ENCODE peak calls at places on chromosomes 6 and 20, in five cellular contexts. O is Panc1, U is upper lobe of left lung, P is GM23338, R is K562. F is an unnamed sample.

GRCh38 chr6:45654673-45655072 is 276.9 kb upstream of the SUPT3H start:
- ATAC-seq in O (no peak), U (no peak), P (no peak), R (no peak), F (no peak)

GRCh38 chr20:22453244-22454080 is 130.9 kb downstream of the FOXA2 start:
- ATAC-seq in O (no peak), U (no peak), P (no peak), R (no peak), F (no peak)

GRCh38 chr6:10099648-10100047 is 315.2 kb downstream of the TFAP2A start:
- ATAC-seq in O (no peak), U (no peak), P (no peak), R (no peak), F (no peak)

GRCh38 chr6:40037271-40037670 is 103.0 kb upstream of the MOCS1 start:
- ATAC-seq in O (no peak), U (no peak), P (no peak), R (no peak), F (no peak)

GRCh38 chr6:2979819-2980464 is 8.6 kb upstream of the SERPINB6 start:
- ATAC-seq in O (peak), U (no peak), P (no peak), R (peak), F (no peak)

GRCh38 chr20:52427960-52428359 is 236.4 kb upstream of the ZFP64 start:
- ATAC-seq in O (no peak), U (no peak), P (no peak), R (no peak), F (no peak)

GRCh38 chr6:114096553-114097172 is 125.7 kb upstream of the HDAC2 start:
- ATAC-seq in O (no peak), U (no peak), P (no peak), R (peak), F (no peak)

GRCh38 chr6:29736563-29736962 is 13.3 kb downstream of the HLA-F start:
- ATAC-seq in O (no peak), U (no peak), P (no peak), R (no peak), F (no peak)

GRCh38 chr6:36130672-36131516 is 581 bp downstream of the MAPK13 start:
- ATAC-seq in O (peak), U (peak), P (peak), R (no peak), F (peak)

GRCh38 chr6:17869010-17869752 is 118.3 kb downstream of the KIF13A start:
- ATAC-seq in O (no peak), U (no peak), P (no peak), R (peak), F (no peak)

GRCh38 chr6:55108469-55109130 is 65.7 kb upstream of the HCRTR2 start:
- ATAC-seq in O (no peak), U (no peak), P (peak), R (no peak), F (no peak)

GRCh38 chr6:35360349-35361138 is 18.2 kb downstream of the PPARD start:
- ATAC-seq in O (peak), U (peak), P (peak), R (no peak), F (peak)

GRCh38 chr6:13763740-13764381 is 50.5 kb downstream of the MCUR1 start:
- ATAC-seq in O (no peak), U (no peak), P (no peak), R (no peak), F (no peak)

GRCh38 chr6:134840086-134840485 is 109.8 kb downstream of the ALDH8A1 start:
- ATAC-seq in O (no peak), U (no peak), P (no peak), R (no peak), F (no peak)

GRCh38 chr6:3856576-3856975 is 7.4 kb downstream of the FAM50B start:
- ATAC-seq in O (no peak), U (no peak), P (no peak), R (no peak), F (no peak)

GRCh38 chr6:108922499-108922898 is 74.3 kb downstream of the ARMC2 start:
- ATAC-seq in O (no peak), U (no peak), P (no peak), R (no peak), F (no peak)

GRCh38 chr6:108920751-108921150 is 72.5 kb downstream of the ARMC2 start:
- ATAC-seq in O (no peak), U (no peak), P (peak), R (no peak), F (no peak)

GRCh38 chr6:108916026-108916689 is 67.9 kb downstream of the ARMC2 start:
- ATAC-seq in O (no peak), U (no peak), P (no peak), R (no peak), F (no peak)

GRCh38 chr6:108921547-108922331 is 73.5 kb downstream of the ARMC2 start:
- ATAC-seq in O (no peak), U (no peak), P (no peak), R (no peak), F (peak)
- TF ChIP-seq POLR2AphosphoS5 in O (no peak), U (no peak), P (no peak), R (no peak), F (peak)

DNA sequence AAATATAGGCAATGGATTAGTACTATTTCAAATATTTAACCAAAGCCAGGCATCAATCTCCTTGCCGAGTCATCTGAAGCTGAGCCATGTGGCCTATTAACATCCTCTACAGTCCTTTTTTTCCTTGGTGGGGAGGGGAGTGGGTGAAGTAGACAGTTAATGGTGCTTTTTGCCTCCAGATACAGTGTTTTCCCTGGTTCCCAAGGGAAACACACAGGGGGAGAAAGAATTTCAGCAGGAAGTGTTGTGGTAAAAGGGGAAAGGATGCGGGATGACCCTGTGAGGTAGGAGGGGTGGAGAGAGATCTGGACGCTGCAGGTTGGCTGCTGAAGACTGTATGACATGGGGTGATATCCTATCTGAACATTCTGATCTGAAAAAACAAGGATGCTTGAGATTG is 9.6 kb downstream of the CLDN20 start:
- ATAC-seq in O (no peak), U (no peak), P (peak), R (peak), F (peak)
- TF ChIP-seq POLR2AphosphoS5 in O (no peak), U (no peak), P (no peak), R (no peak), F (no peak)

GRCh38 chr6:139027620-139028182 is 844 bp upstream of the ABRACL start:
- ATAC-seq in O (no peak), U (no peak), P (peak), R (peak), F (no peak)

GRCh38 chr6:139030211-139030530 is 1.6 kb downstream of the ABRACL start:
- ATAC-seq in O (no peak), U (no peak), P (no peak), R (no peak), F (no peak)

GRCh38 chr6:139029470-139030210 is 1.1 kb downstream of the ABRACL start:
- ATAC-seq in O (peak), U (peak), P (peak), R (peak), F (peak)

GRCh38 chr6:139028242-139028657 is 295 bp upstream of the ABRACL start:
- ATAC-seq in O (no peak), U (no peak), P (peak), R (no peak), F (no peak)

DNA sequence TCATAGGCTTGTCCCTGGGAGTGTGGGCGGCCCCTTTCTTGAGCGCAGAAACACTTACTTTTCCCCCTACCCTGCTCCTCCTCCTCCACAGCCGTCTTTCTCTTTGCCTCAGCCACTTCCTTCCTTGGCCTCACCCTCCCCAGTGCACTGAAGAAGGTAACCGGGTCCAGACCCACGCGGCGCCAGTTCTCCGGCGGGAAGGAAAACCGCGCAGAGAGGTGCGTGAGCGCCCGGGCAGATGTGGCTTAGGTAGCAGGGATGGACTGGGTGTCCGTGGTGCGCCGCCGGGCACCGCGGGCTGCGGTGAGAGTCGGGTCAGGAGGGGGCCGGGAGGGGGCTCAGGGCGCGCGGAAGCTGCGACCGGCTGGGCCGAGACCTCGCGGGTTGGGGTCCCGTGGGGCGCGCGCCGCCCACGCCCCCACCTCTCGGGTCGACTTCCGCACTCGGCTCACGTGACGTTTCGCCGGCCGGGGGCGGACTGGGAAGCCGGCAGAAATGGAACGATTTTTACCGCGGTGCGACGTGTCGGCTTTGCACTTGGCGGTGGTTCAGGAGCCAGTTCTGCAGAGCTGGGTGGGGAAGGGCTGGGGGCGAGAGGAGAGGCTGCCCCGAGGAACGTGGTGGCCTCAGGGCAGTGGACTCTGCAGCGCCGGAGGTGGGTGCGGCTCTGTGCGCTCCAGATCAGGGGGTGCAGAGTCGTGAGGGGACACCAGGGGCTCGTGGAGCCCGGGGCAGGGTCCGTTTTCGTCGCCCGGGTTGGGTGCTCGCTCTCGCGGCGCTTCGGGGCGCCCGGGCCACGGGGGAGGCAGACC is at the start of gene ABRACL:
- ATAC-seq in O (peak), U (peak), P (peak), R (peak), F (peak)
- TF ChIP-seq POLR2AphosphoS5 in O (no peak), U (peak), P (peak), R (no peak), F (no peak)

DNA sequence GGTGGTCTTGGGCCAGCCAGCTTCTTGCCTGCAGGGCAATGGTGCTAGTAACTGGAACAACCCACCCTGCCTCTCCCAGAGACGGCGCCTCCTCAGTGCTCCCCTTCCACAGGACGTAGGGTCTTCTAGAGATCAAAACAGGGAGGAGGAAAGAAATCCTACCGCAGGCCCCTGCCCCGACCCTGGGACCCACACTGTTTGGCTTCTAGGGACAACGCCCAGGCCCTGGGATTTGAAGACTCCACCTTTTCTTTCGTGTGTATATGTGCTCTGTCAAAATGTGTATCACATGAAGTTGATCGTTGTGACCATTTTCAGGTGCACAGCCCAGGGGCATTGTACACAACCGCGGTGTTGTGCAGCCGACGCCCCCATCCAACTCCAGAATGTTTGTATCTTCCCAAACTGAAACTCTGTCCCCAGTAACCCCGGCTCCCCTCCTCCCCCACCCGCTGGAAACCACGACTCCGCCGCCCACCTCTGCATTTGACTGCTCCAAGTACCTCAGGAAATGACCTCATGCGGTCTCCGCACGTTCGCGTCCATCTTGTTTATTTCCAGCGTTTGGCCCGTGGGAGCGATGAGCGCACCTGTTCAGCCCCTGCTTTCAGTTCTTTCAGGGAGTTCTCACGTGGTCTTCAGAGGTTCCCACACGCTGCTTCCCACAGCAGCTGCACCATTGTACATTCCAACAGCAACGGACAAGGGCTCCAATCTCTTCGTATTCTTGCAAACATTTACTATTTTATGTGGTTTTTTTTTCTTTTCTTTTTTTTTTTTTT is 3.4 kb upstream of the BHLHE23 start:
- ATAC-seq in O (no peak), U (no peak), P (no peak), R (peak), F (no peak)
- TF ChIP-seq POLR2AphosphoS5 in O (no peak), U (no peak), P (no peak), R (no peak), F (no peak)

F was measured in gastroesophageal sphincter.